ENCODE peak calls at places on chromosomes 11 and 22, in seven cellular contexts. F is CD4-positive, alpha-beta memory T cell; I is A549; O is stimulated activated CD4-positive, alpha-beta T cell treated with anti-CD3 and anti-CD28 coated beads, TNF-alpha, amount 100 ng/mL, for 4 hours; U is effector memory CD4-positive, alpha-beta T cell; V is posterior vena cava; E is endodermal cell. H is an unnamed sample.

GRCh38 chr11:74820763-74821162 is 72.1 kb downstream of the RNF169 start:
- DNase-seq in F (no peak), I (no peak), O (no peak), U (no peak), V (no peak), E (no peak), H (no peak)

GRCh38 chr11:103486609-103487008 is 377.4 kb downstream of the DYNC2H1 start:
- DNase-seq in F (no peak), I (no peak), O (no peak), U (no peak), V (no peak), E (no peak), H (no peak)

GRCh38 chr11:10255388-10256125 is 38.5 kb downstream of the SBF2 start:
- DNase-seq in F (no peak), I (no peak), O (no peak), U (no peak), V (no peak), E (no peak), H (no peak)

GRCh38 chr11:94127632-94128031 is 1.0 kb upstream of the PANX1 start:
- DNase-seq in F (no peak), I (no peak), O (no peak), U (no peak), V (no peak), E (no peak), H (no peak)

GRCh38 chr22:44045171-44045570 is 21.1 kb downstream of the PARVB start:
- DNase-seq in F (no peak), I (no peak), O (no peak), U (no peak), V (no peak), E (no peak), H (no peak)

GRCh38 chr22:31935961-31936635 is 8.2 kb upstream of the YWHAH start:
- DNase-seq in F (no peak), I (no peak), O (no peak), U (no peak), V (peak), E (no peak), H (no peak)

GRCh38 chr11:45662665-45663485 is 2.5 kb downstream of the CHST1 start:
- DNase-seq in F (no peak), I (peak), O (no peak), U (no peak), V (peak), E (peak), H (no peak)

GRCh38 chr11:70471254-70471653 is 72.9 kb downstream of the CTTN start:
- DNase-seq in F (peak), I (peak), O (no peak), U (no peak), V (no peak), E (peak), H (peak)

GRCh38 chr11:15613231-15613630 is 498.5 kb downstream of the INSC start:
- DNase-seq in F (no peak), I (no peak), O (no peak), U (no peak), V (no peak), E (no peak), H (peak)

GRCh38 chr11:10514210-10514609 is 26.8 kb downstream of the RNF141 start:
- DNase-seq in F (no peak), I (no peak), O (no peak), U (no peak), V (no peak), E (no peak), H (no peak)